ENCODE peak calls at places on chromosomes 1 and 21, in four cellular contexts. J is A549, D is K562, K is GM12878. F is an unnamed sample.

GRCh38 chr1:110291241-110292030 is 47.7 kb upstream of the RBM15 start:
- DNase-seq in D (no peak), J (no peak), K (no peak), F (no peak)

GRCh38 chr1:147815503-147815902 is 55.1 kb upstream of the GJA5 start:
- DNase-seq in K (no peak), J (no peak), D (peak; percentile 25), F (no peak)

GRCh38 chr1:201791051-201791774 is 37.7 kb upstream of the IPO9 start:
- DNase-seq in D (no peak), K (no peak), J (no peak), F (peak; percentile 28)

GRCh38 chr1:91555821-91556531 is 55.3 kb downstream of the CDC7 start:
- DNase-seq in J (no peak), D (peak; percentile 44), K (no peak), F (peak; percentile 98)

GRCh38 chr21:45531393-45532215 is 10.6 kb downstream of the SLC19A1 start:
- DNase-seq in J (no peak), K (no peak), D (no peak), F (no peak)

GRCh38 chr21:17461014-17461413 is 51.8 kb upstream of the CXADR start:
- DNase-seq in K (no peak), D (no peak), J (peak; percentile 14), F (peak; percentile 92)

GRCh38 chr1:247857069-247857985 is at the start of gene TRIM58:
- DNase-seq in K (no peak), J (no peak), D (peak; percentile 92), F (no peak)

GRCh38 chr1:53285969-53286760 is 41.7 kb downstream of the LRP8 start:
- DNase-seq in J (no peak), K (no peak), D (no peak), F (no peak)

GRCh38 chr21:37582613-37583012 is 216.0 kb downstream of the DYRK1A start:
- DNase-seq in J (peak; percentile 33), K (no peak), D (peak; percentile 43), F (peak; percentile 77)

DNA sequence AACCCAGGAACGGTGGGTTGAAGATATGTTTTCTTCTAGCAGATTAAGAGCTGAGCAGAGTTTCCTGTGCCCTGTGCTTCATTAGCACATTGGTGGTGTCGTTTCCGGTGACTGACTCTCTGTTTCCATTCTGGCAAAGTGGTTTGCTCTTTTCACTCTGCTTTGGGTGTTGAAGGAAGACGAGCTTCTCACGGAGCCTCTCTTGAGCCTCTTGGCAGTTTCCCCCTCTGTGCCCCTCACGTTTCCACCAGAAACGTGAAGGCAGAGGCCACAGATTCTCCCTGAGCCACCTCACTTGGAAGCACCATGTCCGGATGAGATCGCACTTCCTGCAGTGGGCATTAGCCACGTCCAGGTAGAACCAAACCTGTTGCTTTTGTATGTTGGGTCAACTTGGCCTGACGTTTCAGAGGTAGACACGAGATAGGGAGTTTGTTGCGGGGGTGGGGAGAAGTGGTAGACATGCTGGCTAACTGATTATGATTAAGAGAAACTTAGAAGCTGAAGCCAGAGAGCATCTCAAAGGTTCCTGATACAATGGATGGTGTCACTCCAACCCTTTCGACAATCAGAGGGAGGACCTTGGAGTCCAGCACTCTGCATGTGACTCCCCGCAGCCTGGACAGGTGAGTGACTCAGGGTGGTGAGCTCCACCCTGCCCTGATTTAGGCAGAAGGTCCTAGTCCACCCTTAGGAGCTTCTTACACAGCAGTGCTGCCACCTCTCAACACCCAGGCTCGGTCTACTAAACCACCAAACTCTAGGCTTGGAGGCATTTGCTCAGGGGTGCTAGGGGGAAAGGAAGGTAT is at the start of gene LAX1:
- DNase-seq in K (peak; percentile 77), J (no peak), D (no peak), F (no peak)
- TF ChIP-seq POLR2A in K (peak; percentile 96), J (no peak), D (no peak), F (no peak)

GRCh38 chr1:17230106-17230505 is 18.8 kb upstream of the PADI3 start:
- DNase-seq in D (no peak), J (no peak), K (no peak), F (no peak)

GRCh38 chr1:17228619-17229018 is 20.3 kb upstream of the PADI3 start:
- DNase-seq in J (no peak), K (no peak), D (no peak), F (no peak)

GRCh38 chr1:17232759-17233661 is 15.9 kb upstream of the PADI3 start:
- DNase-seq in K (no peak), J (peak; percentile 61), D (no peak), F (peak; percentile 91)

GRCh38 chr1:17229379-17229778 is 19.5 kb upstream of the PADI3 start:
- DNase-seq in D (no peak), K (no peak), J (no peak), F (no peak)

GRCh38 chr1:17230671-17231310 is 18.1 kb upstream of the PADI3 start:
- DNase-seq in D (no peak), K (no peak), J (no peak), F (no peak)
- TF ChIP-seq RCOR1 in D (no peak), K (no peak), J (no peak), F (no peak)

DNA sequence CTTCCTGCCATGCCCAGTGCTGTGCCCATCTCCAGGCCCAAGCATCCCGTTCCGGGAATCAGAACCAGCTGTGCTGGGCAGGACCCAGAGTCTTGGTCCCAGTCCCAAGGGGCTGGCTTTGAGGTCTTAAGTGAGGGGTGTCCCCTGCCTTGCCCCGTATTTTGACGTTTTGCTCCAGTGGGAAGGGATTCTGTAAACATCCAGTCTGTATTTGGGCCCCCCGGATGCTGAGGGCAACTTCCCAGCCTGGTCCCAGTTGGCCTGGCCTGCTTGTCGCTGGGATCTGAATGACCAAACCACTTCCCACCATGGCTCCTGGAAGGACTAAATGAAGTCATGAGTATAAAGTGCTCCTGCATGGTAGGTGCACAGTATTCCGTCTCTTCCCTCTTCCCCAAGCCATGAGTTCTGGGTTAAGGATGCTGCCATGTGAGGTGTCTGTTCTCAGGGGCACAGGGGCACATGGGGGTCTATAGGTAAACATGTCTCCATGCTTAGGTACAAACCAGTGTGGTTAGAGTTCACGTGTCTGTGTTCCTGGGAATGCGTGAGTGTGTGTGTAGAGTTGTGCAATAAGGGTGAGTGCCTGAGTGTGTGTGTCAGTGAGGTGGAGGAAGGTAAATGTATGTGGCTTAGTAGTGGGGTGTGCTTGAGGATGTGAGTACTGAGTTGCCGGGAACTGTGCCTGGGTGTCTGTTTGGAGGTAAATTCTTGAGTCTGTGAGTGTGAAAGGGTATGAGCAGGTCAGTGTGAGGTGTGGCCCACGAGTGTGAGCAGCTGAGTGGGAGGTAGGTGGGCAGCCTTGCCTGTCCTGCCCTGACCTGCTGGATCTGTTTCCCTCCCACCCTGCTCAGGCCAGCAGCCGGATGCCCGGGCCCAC is 1.5 kb downstream of the B4GALT2 start:
- DNase-seq in K (no peak), J (no peak), D (no peak), F (peak; percentile 56)
- H3K4me3 ChIP-seq in K (peak overlapping the region; percentile 74), J (peak overlapping the region; percentile 95), D (peak overlapping the region; percentile 47), F (peak overlapping the region; percentile 72)

GRCh38 chr1:155940531-155940992 is 876 bp upstream of the RXFP4 start:
- DNase-seq in J (no peak), K (no peak), D (no peak), F (peak; percentile 55)
- TF ChIP-seq POLR2A in J (no peak), K (no peak), D (no peak), F (no peak)

GRCh38 chr1:235892734-235893413 is 26.2 kb upstream of the LYST start:
- DNase-seq in J (no peak), K (no peak), D (no peak), F (no peak)
- TF ChIP-seq RCOR1 in J (no peak), K (no peak), D (no peak), F (no peak)

GRCh38 chr1:242523968-242524570 is 428 bp downstream of the PLD5 start:
- DNase-seq in K (no peak), D (peak; percentile 58), J (peak; percentile 83), F (no peak)
- H3K4me3 ChIP-seq in K (no peak overlapping the region), D (no peak overlapping the region), J (peak overlapping the region; percentile 57), F (peak overlapping the region; percentile 10)

F was measured in IMR-90.